ENCODE peak calls at places on chromosomes 2 and 18, in nine cellular contexts. P is A549, A is K562, C is ovary, W is HepG2, L is sigmoid colon, F is tibial nerve, O is GM12878, D is suprapubic skin. Z is an unnamed sample.
A peak's percentile ranks its signal among the peaks of the same experiment; 100 is the strongest.

GRCh38 chr2:176405477-176405876 is 136.2 kb downstream of the MTX2 start:
- DNase-seq in W (no peak), L (no peak), D (no peak), F (no peak), O (peak; percentile 4), C (no peak), P (no peak), A (no peak), Z (no peak)

GRCh38 chr2:31286961-31287550 is 53.1 kb downstream of the EHD3 start:
- DNase-seq in F (no peak), W (no peak), A (no peak), D (no peak), L (no peak), C (no peak), P (no peak), O (no peak), Z (no peak)

GRCh38 chr2:9178905-9179571 is 27.6 kb upstream of the ASAP2 start:
- DNase-seq in C (peak; percentile 59), O (peak; percentile 17), F (peak; percentile 60), L (peak; percentile 92), A (no peak), D (peak; percentile 75), W (peak; percentile 93), P (no peak), Z (no peak)

GRCh38 chr18:58584219-58585127 is 44.4 kb downstream of the ALPK2 start:
- DNase-seq in P (no peak), W (no peak), D (no peak), A (no peak), L (no peak), O (no peak), F (no peak), C (no peak), Z (no peak)

GRCh38 chr2:197307933-197308521 is 2.6 kb downstream of the ANKRD44 start:
- DNase-seq in C (no peak), P (no peak), D (no peak), F (no peak), W (no peak), L (no peak), O (no peak), A (no peak), Z (no peak)

GRCh38 chr2:121471571-121472464 is 58.9 kb upstream of the RNU4ATAC start:
- DNase-seq in A (no peak), P (no peak), C (no peak), L (no peak), D (no peak), O (no peak), F (no peak), W (no peak), Z (no peak)

GRCh38 chr2:70328921-70329561 is 27.2 kb upstream of the FAM136A start:
- DNase-seq in L (no peak), C (no peak), O (no peak), D (no peak), F (no peak), W (peak; percentile 65), P (peak; percentile 55), A (no peak), Z (no peak)

GRCh38 chr18:47284691-47285370 is 33.4 kb upstream of the SKOR2 start:
- DNase-seq in P (no peak), D (no peak), L (no peak), W (no peak), F (no peak), A (no peak), C (no peak), O (peak; percentile 15), Z (no peak)

GRCh38 chr18:3595282-3596273 is 145.6 kb downstream of the TGIF1 start:
- DNase-seq in O (peak; percentile 82), D (no peak), P (no peak), F (peak; percentile 48), C (no peak), L (peak; percentile 82), W (peak; percentile 92), A (no peak), Z (no peak)

GRCh38 chr2:182553483-182553882 is 126.6 kb upstream of the PDE1A start:
- DNase-seq in P (no peak), C (no peak), W (no peak), O (peak; percentile 57), A (no peak), D (no peak), F (no peak), L (no peak), Z (no peak)

GRCh38 chr18:74420491-74420890 is 36.6 kb downstream of the DIPK1C start:
- DNase-seq in W (no peak), A (no peak), C (no peak), O (no peak), L (peak; percentile 76), P (no peak), D (no peak), F (no peak), Z (no peak)

GRCh38 chr2:205989291-205990071 is 96.5 kb downstream of the INO80D start:
- DNase-seq in D (no peak), A (no peak), P (no peak), F (no peak), O (no peak), C (no peak), L (no peak), W (peak; percentile 48), Z (no peak)

GRCh38 chr2:192190474-192190873 is 4.3 kb downstream of the TMEFF2 start:
- DNase-seq in P (peak; percentile 4), O (no peak), W (peak; percentile 20), F (no peak), L (no peak), C (no peak), A (no peak), D (no peak), Z (no peak)

GRCh38 chr2:118990757-118991545 is 49.0 kb downstream of the MARCO start:
- DNase-seq in A (no peak), F (no peak), D (no peak), P (no peak), C (no peak), O (no peak), L (no peak), W (no peak), Z (no peak)

GRCh38 chr2:240593703-240594451 is 7.3 kb downstream of the CAPN10 start:
- DNase-seq in A (no peak), F (no peak), D (peak; percentile 51), P (no peak), L (peak; percentile 61), C (peak; percentile 18), O (no peak), W (no peak), Z (no peak)

GRCh38 chr2:237576974-237577373 is 10.6 kb downstream of the PRLH start:
- DNase-seq in W (no peak), L (no peak), C (no peak), A (no peak), F (no peak), O (no peak), D (no peak), P (no peak), Z (no peak)

GRCh38 chr2:179428659-179429058 is 164.0 kb upstream of the SESTD1 start:
- DNase-seq in O (no peak), C (peak; percentile 20), W (no peak), P (no peak), A (no peak), F (peak; percentile 17), L (no peak), D (no peak), Z (no peak)

GRCh38 chr18:60693426-60693825 is 320.9 kb upstream of the MC4R start:
- DNase-seq in P (no peak), C (no peak), F (no peak), L (no peak), W (no peak), D (no peak), O (no peak), A (no peak), Z (no peak)

GRCh38 chr2:219406861-219407230 is 11.3 kb upstream of the DES start:
- DNase-seq in A (no peak), L (peak; percentile 97), W (no peak), C (no peak), D (no peak), O (no peak), F (no peak), P (no peak), Z (no peak)

GRCh38 chr18:10215444-10215843 is 239.0 kb upstream of the APCDD1 start:
- DNase-seq in C (no peak), D (no peak), W (no peak), F (no peak), L (no peak), A (no peak), P (no peak), O (no peak), Z (no peak)
- TF ChIP-seq EP300 in C (no peak), D (no peak), W (no peak), F (no peak), L (no peak), A (no peak), P (no peak), O (no peak), Z (no peak)

GRCh38 chr2:233422649-233423435 is 68.5 kb downstream of the DGKD start:
- DNase-seq in P (no peak), D (no peak), F (no peak), O (no peak), A (no peak), W (no peak), L (no peak), C (no peak), Z (no peak)
- H3K4me1 ChIP-seq in P (peaks cover 100% of the 10 kb centered on the region), D (peaks cover 7% of the 10 kb centered on the region), F (no peaks in the 10 kb centered on the region), O (peaks cover 49% of the 10 kb centered on the region), A (peaks cover 23% of the 10 kb centered on the region), W (peaks cover 17% of the 10 kb centered on the region), L (peaks cover 24% of the 10 kb centered on the region), C (peaks cover 19% of the 10 kb centered on the region), Z (peaks cover 36% of the 10 kb centered on the region)

GRCh38 chr2:208306291-208306690 is 40.2 kb downstream of the PIKFYVE start:
- DNase-seq in F (no peak), C (no peak), W (no peak), D (no peak), P (no peak), A (no peak), O (no peak), L (no peak), Z (no peak)
- TF ChIP-seq EP300 in F (no peak), C (no peak), W (no peak), D (no peak), P (no peak), A (no peak), O (no peak), L (no peak), Z (no peak)

GRCh38 chr2:223121317-223121716 is 69.3 kb downstream of the KCNE4 start:
- DNase-seq in C (no peak), A (no peak), L (no peak), W (no peak), D (no peak), O (no peak), F (no peak), P (no peak), Z (no peak)

GRCh38 chr2:223114170-223114569 is 62.2 kb downstream of the KCNE4 start:
- DNase-seq in P (no peak), O (no peak), D (no peak), A (no peak), W (no peak), L (no peak), F (no peak), C (no peak), Z (no peak)

GRCh38 chr2:223114917-223115316 is 62.9 kb downstream of the KCNE4 start:
- DNase-seq in O (no peak), F (no peak), L (no peak), W (no peak), D (no peak), P (no peak), C (no peak), A (no peak), Z (no peak)

GRCh38 chr2:223113161-223113560 is 61.2 kb downstream of the KCNE4 start:
- DNase-seq in P (no peak), F (no peak), A (no peak), D (no peak), L (no peak), W (no peak), C (no peak), O (no peak), Z (no peak)

GRCh38 chr2:223117533-223117932 is 65.5 kb downstream of the KCNE4 start:
- DNase-seq in O (no peak), W (no peak), A (no peak), P (no peak), L (no peak), D (no peak), F (no peak), C (no peak), Z (no peak)
- H3K4me1 ChIP-seq in O (no peaks in the 10 kb centered on the region), W (no peaks in the 10 kb centered on the region), A (no peaks in the 10 kb centered on the region), P (no peaks in the 10 kb centered on the region), L (peaks cover under 1% of the 10 kb centered on the region), D (peaks cover 6% of the 10 kb centered on the region), F (no peaks in the 10 kb centered on the region), C (no peaks in the 10 kb centered on the region), Z (no peaks in the 10 kb centered on the region)

Z was measured in upper lobe of left lung.